ENCODE peak calls at places on chromosomes 5 and 9, in five cellular contexts. R is K562, H is HepG2, F is neural progenitor cell, N is PC-3. X is an unnamed sample.

GRCh38 chr9:108041551-108041950 is 552.0 kb upstream of the KLF4 start:
- DNase-seq in R (no peak), N (peak; percentile 77), F (no peak), H (no peak), X (no peak)

GRCh38 chr5:152532714-152533113 is 127.6 kb upstream of the NMUR2 start:
- DNase-seq in N (peak; percentile 75), H (peak; percentile 33), R (peak; percentile 55), F (peak; percentile 81), X (no peak)

GRCh38 chr5:43603535-43604363 is 769 bp downstream of the NNT start:
- DNase-seq in N (no peak), R (peak; percentile 30), H (peak; percentile 31), F (peak; percentile 35), X (peak; percentile 85)

GRCh38 chr9:1050125-1050895 is at the start of gene DMRT2:
- DNase-seq in F (no peak), R (peak; percentile 23), N (no peak), H (peak; percentile 51), X (peak; percentile 96)

GRCh38 chr9:99720455-99721050 is 101.1 kb upstream of the NR4A3 start:
- DNase-seq in R (no peak), H (no peak), F (no peak), N (no peak), X (no peak)

GRCh38 chr9:87270241-87271234 is 227.1 kb upstream of the DAPK1 start:
- DNase-seq in F (peak; percentile 63), R (no peak), H (no peak), N (no peak), X (no peak)

GRCh38 chr5:173289372-173289771 is 38.8 kb downstream of the STC2 start:
- DNase-seq in R (no peak), H (no peak), F (no peak), N (no peak), X (no peak)

GRCh38 chr9:117403848-117404247 is 11.0 kb downstream of the ASTN2 start:
- DNase-seq in F (no peak), R (no peak), H (no peak), N (no peak), X (no peak)

GRCh38 chr5:147887026-147887627 is 8.6 kb downstream of the SCGB3A2 start:
- DNase-seq in F (peak; percentile 23), H (peak; percentile 3), R (peak; percentile 19), N (peak; percentile 80), X (peak; percentile 31)

GRCh38 chr5:10706326-10706725 is 54.7 kb downstream of the DAP start:
- DNase-seq in N (peak; percentile 49), H (no peak), R (no peak), F (no peak), X (no peak)

GRCh38 chr5:179732918-179733763 is 519 bp downstream of the MAML1 start:
- DNase-seq in F (peak; percentile 52), R (peak; percentile 47), N (peak; percentile 26), H (no peak), X (peak; percentile 61)

GRCh38 chr5:158154226-158155005 is 295.5 kb upstream of the CLINT1 start:
- DNase-seq in H (no peak), R (no peak), F (no peak), N (peak; percentile 81), X (no peak)

GRCh38 chr9:130906727-130907416 is 10.3 kb upstream of the QRFP start:
- DNase-seq in R (no peak), F (peak; percentile 43), N (no peak), H (no peak), X (no peak)

GRCh38 chr5:65078331-65078730 is 309.6 kb downstream of the CWC27 start:
- DNase-seq in R (peak; percentile 55), F (no peak), N (no peak), H (no peak), X (no peak)

GRCh38 chr5:117143381-117143780 is 568.8 kb upstream of the SEMA6A start:
- DNase-seq in R (no peak), F (no peak), H (no peak), N (no peak), X (no peak)

GRCh38 chr9:32589083-32589713 is 16.2 kb upstream of the NDUFB6 start:
- DNase-seq in N (peak; percentile 68), F (peak; percentile 57), H (peak; percentile 28), R (peak; percentile 34), X (no peak)

DNA sequence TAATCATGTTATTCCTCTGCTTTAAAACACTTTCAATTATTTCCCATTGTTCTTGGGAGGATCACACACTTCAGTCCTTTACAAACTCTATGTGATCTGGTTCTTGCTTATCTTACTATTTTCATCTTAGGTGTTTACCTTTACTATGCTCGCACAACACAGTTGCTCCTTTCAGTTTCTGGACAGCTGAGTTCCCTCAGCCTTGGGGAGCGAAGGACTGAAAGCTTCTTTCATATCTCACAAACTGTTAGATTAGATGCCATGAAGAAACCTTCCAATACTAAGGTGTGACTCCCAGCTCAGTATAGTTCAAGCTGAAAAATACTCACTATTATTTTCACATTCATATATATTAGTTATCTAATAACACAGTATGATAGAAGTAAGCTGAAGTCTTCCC is 117.9 kb downstream of the CDC42SE2 start:
- DNase-seq in N (no peak), R (no peak), H (no peak), F (no peak), X (no peak)
- H3K9ac ChIP-seq in N (no peak overlapping the region), R (no peak overlapping the region), H (no peak overlapping the region), F (no peak overlapping the region), X (no peak overlapping the region)

DNA sequence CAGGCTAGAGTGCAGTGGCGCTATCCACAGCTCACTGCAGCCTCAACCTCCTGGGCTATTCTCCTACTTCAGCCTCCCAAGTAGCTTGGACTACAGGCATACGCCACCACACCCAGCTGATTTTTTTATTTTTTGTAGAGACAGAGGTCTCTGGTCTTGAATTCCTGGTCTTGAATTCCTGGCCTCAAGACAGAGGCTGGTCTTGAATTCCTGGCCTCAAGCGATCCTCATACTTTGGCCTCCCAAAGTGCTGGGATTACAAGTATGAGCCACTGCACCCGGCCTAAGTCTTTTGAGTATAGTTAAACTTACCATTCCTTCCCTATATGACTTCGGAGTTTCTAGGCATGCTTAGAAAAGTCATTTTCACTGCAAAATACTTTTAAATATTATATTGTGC is 29.4 kb downstream of the ECPAS start:
- DNase-seq in F (no peak), N (no peak), H (no peak), R (no peak), X (no peak)
- TF ChIP-seq CTCF in F (no peak), N (no peak), H (no peak), R (no peak), X (no peak)

GRCh38 chr5:138226917-138227316 is 13.8 kb upstream of the CDC23 start:
- DNase-seq in F (no peak), N (no peak), H (no peak), R (no peak), X (no peak)

GRCh38 chr5:138229387-138229786 is 16.3 kb upstream of the CDC23 start:
- DNase-seq in H (no peak), R (no peak), N (no peak), F (no peak), X (no peak)

GRCh38 chr5:138224712-138225111 is 11.6 kb upstream of the CDC23 start:
- DNase-seq in F (no peak), R (no peak), N (no peak), H (no peak), X (no peak)

GRCh38 chr5:138223532-138223931 is 10.4 kb upstream of the CDC23 start:
- DNase-seq in N (no peak), F (no peak), R (no peak), H (no peak), X (no peak)
- H3K27ac ChIP-seq in N (no peak overlapping the region), F (no peak overlapping the region), R (no peak overlapping the region), H (no peak overlapping the region), X (no peak overlapping the region)

GRCh38 chr9:114276908-114277821 is 45.7 kb upstream of the ORM1 start:
- DNase-seq in F (no peak), H (no peak), R (no peak), N (peak; percentile 86), X (no peak)
- H3K9ac ChIP-seq in F (no peak overlapping the region), H (no peak overlapping the region), R (no peak overlapping the region), N (peak overlapping the region; percentile 31), X (no peak overlapping the region)

GRCh38 chr5:78647838-78648358 is 674 bp downstream of the LHFPL2 start:
- DNase-seq in H (no peak), F (peak; percentile 78), N (peak; percentile 39), R (no peak), X (peak; percentile 62)
- TF ChIP-seq CTCF in H (peak; percentile 45), F (no peak), N (no peak), R (no peak), X (no peak)

GRCh38 chr5:103894882-103895281 is 332.3 kb upstream of the NUDT12 start:
- DNase-seq in H (no peak), R (no peak), F (peak; percentile 63), N (no peak), X (no peak)
- H3K27ac ChIP-seq in H (no peak overlapping the region), R (no peak overlapping the region), F (no peak overlapping the region), N (no peak overlapping the region), X (no peak overlapping the region)